ENCODE peak calls at places on chromosomes 11 and 22, in eight cellular contexts. J is astrocyte of the spinal cord; Q is fibroblast of the aortic adventitia; M is aorta; T is mucosa of descending colon; V is cardiac muscle cell; L is breast epithelium; Z is CD4-positive, alpha-beta memory T cell. F is an unnamed sample.

GRCh38 chr11:109326781-109327180 is 95.2 kb upstream of the C11orf87 start:
- DNase-seq in J (no peak), Q (no peak), L (no peak), T (no peak), Z (no peak), V (no peak), M (no peak), F (no peak)

GRCh38 chr11:127238321-127238720 is 237.8 kb upstream of the KIRREL3 start:
- DNase-seq in L (no peak), J (no peak), Q (no peak), T (no peak), V (no peak), Z (no peak), M (no peak), F (no peak)

GRCh38 chr11:4197112-4197511 is 102.5 kb downstream of the RRM1 start:
- DNase-seq in J (no peak), T (no peak), V (no peak), Z (no peak), Q (no peak), L (no peak), M (no peak), F (no peak)

GRCh38 chr11:35907648-35908431 is 36.0 kb upstream of the LDLRAD3 start:
- DNase-seq in Z (no peak), V (peak), T (no peak), M (no peak), L (peak), J (peak), Q (peak), F (peak)

GRCh38 chr11:120547871-120548681 is 36.5 kb downstream of the GRIK4 start:
- DNase-seq in V (peak), T (peak), L (peak), M (peak), J (peak), Q (peak), Z (no peak), F (peak)

GRCh38 chr11:36165638-36166389 is 123.4 kb downstream of the COMMD9 start:
- DNase-seq in Z (no peak), Q (no peak), T (no peak), L (no peak), V (no peak), J (no peak), M (no peak), F (no peak)

GRCh38 chr22:33625959-33626358 is 294.3 kb downstream of the LARGE1 start:
- DNase-seq in J (no peak), V (no peak), Z (no peak), T (no peak), Q (no peak), L (no peak), M (no peak), F (no peak)

GRCh38 chr11:110479445-110480101 is 49.8 kb downstream of the FDX1 start:
- DNase-seq in L (no peak), J (peak), T (no peak), Z (no peak), M (no peak), Q (peak), V (peak), F (no peak)

GRCh38 chr11:61294717-61295595 is at the start of gene VWCE:
- DNase-seq in Q (peak), L (no peak), V (peak), M (peak), T (peak), Z (peak), J (peak), F (no peak)

GRCh38 chr22:44143117-44143495 is 37.6 kb upstream of the PARVG start:
- DNase-seq in T (no peak), V (no peak), J (no peak), L (no peak), Q (no peak), M (no peak), Z (no peak), F (no peak)

GRCh38 chr22:23268877-23269276 is 88.6 kb downstream of the BCR start:
- DNase-seq in L (no peak), Z (no peak), J (no peak), Q (no peak), M (no peak), V (no peak), T (no peak), F (no peak)

GRCh38 chr22:19143967-19144400 is 467 bp downstream of the ESS2 start:
- DNase-seq in V (peak), Z (peak), J (no peak), L (no peak), T (no peak), M (no peak), Q (peak), F (no peak)

GRCh38 chr22:49324527-49325491 is 502.9 kb downstream of the BRD1 start:
- DNase-seq in L (peak), T (no peak), J (no peak), Z (no peak), V (no peak), Q (no peak), M (peak), F (no peak)

GRCh38 chr11:2744166-2744565 is 44.4 kb upstream of the KCNQ1OT1 start:
- DNase-seq in Z (no peak), Q (no peak), L (no peak), V (no peak), T (peak), M (no peak), J (no peak), F (no peak)

GRCh38 chr11:2169001-2169370 is 2.6 kb downstream of the TH start:
- DNase-seq in Q (no peak), V (no peak), T (no peak), L (no peak), Z (no peak), J (no peak), M (no peak), F (no peak)

GRCh38 chr11:27926056-27926455 is 181.9 kb downstream of the KIF18A start:
- DNase-seq in J (no peak), V (no peak), T (no peak), M (no peak), Q (no peak), Z (no peak), L (no peak), F (no peak)

GRCh38 chr11:85746640-85747039 is 60.6 kb upstream of the CCDC89 start:
- DNase-seq in M (no peak), J (no peak), Q (peak), V (peak), L (no peak), Z (no peak), T (no peak), F (no peak)

GRCh38 chr22:44685384-44686056 is 16.5 kb upstream of the PRR5 start:
- DNase-seq in J (no peak), L (peak), Q (peak), V (peak), Z (peak), M (no peak), T (peak), F (no peak)

GRCh38 chr22:42704896-42705295 is 15.8 kb downstream of the A4GALT start:
- DNase-seq in Z (no peak), T (no peak), J (no peak), Q (no peak), M (no peak), L (no peak), V (no peak), F (no peak)

GRCh38 chr11:96014234-96014633 is 90.3 kb upstream of the MTMR2 start:
- DNase-seq in V (peak), J (peak), L (no peak), Z (peak), M (no peak), Q (peak), T (no peak), F (no peak)

GRCh38 chr11:9738700-9739099 is 74.8 kb downstream of the SWAP70 start:
- DNase-seq in T (no peak), Q (no peak), J (no peak), Z (no peak), L (no peak), V (no peak), M (no peak), F (no peak)

GRCh38 chr22:48476599-48476998 is 1351.1 kb downstream of the BRD1 start:
- DNase-seq in M (no peak), Q (no peak), Z (no peak), T (no peak), J (no peak), L (no peak), V (no peak), F (no peak)

GRCh38 chr11:16774920-16775603 is 36.6 kb downstream of the C11orf58 start:
- DNase-seq in J (no peak), M (no peak), T (no peak), L (no peak), Z (no peak), V (no peak), Q (no peak), F (no peak)

GRCh38 chr11:128572965-128573364 is 14.4 kb downstream of the ETS1 start:
- DNase-seq in Q (no peak), T (no peak), M (no peak), L (no peak), Z (no peak), J (no peak), V (no peak), F (no peak)

GRCh38 chr22:36156515-36157419 is 3.8 kb downstream of the APOL3 start:
- DNase-seq in L (peak), M (peak), Q (peak), V (peak), J (peak), Z (peak), T (peak), F (no peak)
- H3K4me3 ChIP-seq in L (peak), M (peak), Q (peak), V (no peak), J (peak), Z (peak), T (no peak), F (no peak)

GRCh38 chr22:39244073-39244495 is 698 bp downstream of the PDGFB start:
- DNase-seq in Z (no peak), V (no peak), J (no peak), M (no peak), T (no peak), Q (no peak), L (no peak), F (no peak)
- H3K4me3 ChIP-seq in Z (peak), V (peak), J (peak), M (peak), T (no peak), Q (no peak), L (peak), F (peak)

GRCh38 chr22:36856121-36856791 is 4.5 kb upstream of the NCF4 start:
- DNase-seq in M (peak), V (peak), Z (peak), L (peak), Q (peak), J (peak), T (peak), F (peak)
- H3K4me3 ChIP-seq in M (no peak), V (no peak), Z (no peak), L (no peak), Q (no peak), J (no peak), T (no peak), F (no peak)

GRCh38 chr22:18031670-18032454 is 7.5 kb upstream of the MICAL3 start:
- DNase-seq in Q (peak), V (peak), T (no peak), J (peak), Z (no peak), L (peak), M (peak), F (no peak)
- H3K4me3 ChIP-seq in Q (no peak), V (no peak), T (no peak), J (no peak), Z (no peak), L (no peak), M (no peak), F (no peak)

GRCh38 chr11:43812471-43812870 is 68.2 kb upstream of the ALKBH3 start:
- DNase-seq in Z (no peak), J (no peak), V (no peak), T (no peak), M (no peak), Q (no peak), L (no peak), F (no peak)
- H3K4me3 ChIP-seq in Z (no peak), J (no peak), V (no peak), T (no peak), M (no peak), Q (no peak), L (no peak), F (no peak)

GRCh38 chr11:773425-773824 is 3.9 kb downstream of the GATD1 start:
- DNase-seq in J (no peak), V (no peak), M (peak), Z (no peak), T (no peak), Q (no peak), L (no peak), F (no peak)

GRCh38 chr11:773830-774229 is 3.5 kb downstream of the GATD1 start:
- DNase-seq in T (no peak), Q (no peak), J (no peak), M (peak), L (no peak), Z (no peak), V (no peak), F (no peak)

GRCh38 chr11:776459-777287 is 614 bp downstream of the GATD1 start:
- DNase-seq in Q (no peak), M (peak), L (no peak), Z (no peak), J (no peak), V (peak), T (peak), F (no peak)

GRCh38 chr11:772429-773390 is 4.6 kb downstream of the GATD1 start:
- DNase-seq in Z (no peak), Q (no peak), T (no peak), V (no peak), L (peak), M (peak), J (no peak), F (no peak)

GRCh38 chr11:774873-775592 is 2.3 kb downstream of the GATD1 start:
- DNase-seq in T (peak), Z (no peak), M (peak), Q (peak), V (peak), J (peak), L (no peak), F (no peak)
- H3K4me3 ChIP-seq in T (no peak), Z (no peak), M (no peak), Q (peak), V (no peak), J (peak), L (peak), F (no peak)

GRCh38 chr11:75561426-75562047 is 516 bp upstream of the SERPINH1 start:
- DNase-seq in M (no peak), T (no peak), J (no peak), Z (no peak), L (no peak), Q (no peak), V (no peak), F (no peak)

GRCh38 chr11:75560644-75561043 is 1.4 kb upstream of the SERPINH1 start:
- DNase-seq in T (no peak), L (no peak), M (no peak), Z (no peak), Q (no peak), J (peak), V (no peak), F (no peak)

GRCh38 chr11:75562048-75562835 is at the start of gene SERPINH1:
- DNase-seq in M (peak), Q (peak), T (peak), Z (peak), V (peak), L (peak), J (peak), F (no peak)

GRCh38 chr11:75557649-75558494 is 4.2 kb upstream of the SERPINH1 start:
- DNase-seq in T (peak), Q (peak), Z (no peak), J (peak), M (peak), V (peak), L (peak), F (no peak)

DNA sequence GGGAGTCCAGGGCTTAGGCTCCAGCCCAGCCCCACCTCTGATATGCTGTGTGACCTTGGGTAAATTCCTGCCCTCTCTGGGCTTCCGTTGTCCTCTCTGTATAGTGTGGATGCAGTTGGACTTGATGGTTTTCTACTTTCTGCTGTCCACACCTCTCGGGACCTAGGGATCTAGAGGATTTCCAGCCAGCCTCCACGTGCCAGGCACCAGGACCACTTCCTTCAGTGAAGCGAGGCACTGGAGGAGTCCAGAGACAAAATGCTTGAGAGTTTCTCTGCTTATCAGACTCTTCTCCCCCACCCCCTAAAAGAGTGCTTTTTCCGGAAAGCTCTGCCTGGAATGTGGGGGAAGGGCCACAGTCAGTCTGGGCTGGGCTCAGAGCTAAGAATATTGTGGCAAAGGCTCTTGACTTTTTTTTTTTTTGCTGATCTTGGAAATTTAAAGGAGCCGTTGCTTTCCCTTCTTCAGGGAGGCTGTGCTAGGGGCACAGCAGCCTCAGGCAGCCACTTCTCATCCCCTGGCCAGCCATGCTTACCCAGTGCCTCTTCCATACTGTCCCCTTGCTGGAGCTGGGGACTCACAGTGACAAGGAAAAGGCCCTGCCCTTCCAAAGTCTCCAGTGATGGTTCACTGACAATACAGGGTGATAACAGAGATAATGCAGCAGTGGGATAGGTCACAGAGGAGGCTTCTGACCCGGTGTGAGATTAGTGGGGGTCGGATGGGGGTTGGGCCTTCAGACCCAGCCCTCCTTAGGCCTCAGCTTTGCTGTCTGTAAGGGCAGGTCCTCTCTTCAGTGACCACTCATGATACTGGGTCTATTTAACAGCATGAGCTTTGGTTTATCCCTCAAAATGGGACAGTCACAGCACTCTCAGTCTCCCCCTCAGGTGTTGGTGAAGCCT is 2.9 kb upstream of the SERPINH1 start:
- DNase-seq in J (peak), T (peak), L (no peak), M (no peak), Z (no peak), Q (peak), V (peak), F (no peak)
- H3K4me3 ChIP-seq in J (no peak), T (no peak), L (peak), M (no peak), Z (no peak), Q (peak), V (no peak), F (no peak)